ENCODE peak calls at places on chromosomes 11 and 22, in five cellular contexts. One of them, this sample, is unnamed.

GRCh38 chr11:64744544-64745218 is 739 bp upstream of the RASGRP2 start:
- DNase-seq in HFF-Myc: no peak
- DNase-seq in NB4: peak; percentile 73
- DNase-seq in BJ: no peak
- DNase-seq in AG09309: no peak
- DNase-seq in this sample: peak; percentile 87

GRCh38 chr11:69899957-69900821 is 81.0 kb upstream of the FGF3 start:
- DNase-seq in BJ: no peak
- DNase-seq in HFF-Myc: no peak
- DNase-seq in AG09309: no peak
- DNase-seq in NB4: no peak
- DNase-seq in this sample: no peak

GRCh38 chr22:47168900-47169800 is 406.7 kb downstream of the TBC1D22A start:
- DNase-seq in BJ: no peak
- DNase-seq in HFF-Myc: no peak
- DNase-seq in NB4: peak; percentile 55
- DNase-seq in AG09309: no peak
- DNase-seq in this sample: no peak

GRCh38 chr22:35638408-35638807 is 9.8 kb upstream of the APOL6 start:
- DNase-seq in BJ: peak; percentile 85
- DNase-seq in NB4: no peak
- DNase-seq in AG09309: peak; percentile 66
- DNase-seq in HFF-Myc: peak; percentile 84
- DNase-seq in this sample: no peak

GRCh38 chr22:45770506-45770905 is 98.9 kb downstream of the ATXN10 start:
- DNase-seq in NB4: no peak
- DNase-seq in HFF-Myc: no peak
- DNase-seq in BJ: no peak
- DNase-seq in AG09309: no peak
- DNase-seq in this sample: no peak

GRCh38 chr11:45273509-45273908 is 12.6 kb downstream of the SYT13 start:
- DNase-seq in NB4: no peak
- DNase-seq in HFF-Myc: no peak
- DNase-seq in AG09309: no peak
- DNase-seq in BJ: no peak
- DNase-seq in this sample: no peak

GRCh38 chr11:33375688-33376311 is 118.6 kb downstream of the HIPK3 start:
- DNase-seq in AG09309: no peak
- DNase-seq in NB4: no peak
- DNase-seq in BJ: no peak
- DNase-seq in HFF-Myc: no peak
- DNase-seq in this sample: peak; percentile 54

GRCh38 chr11:95398437-95399112 is 167.6 kb upstream of the SESN3 start:
- DNase-seq in AG09309: no peak
- DNase-seq in HFF-Myc: no peak
- DNase-seq in BJ: no peak
- DNase-seq in NB4: peak; percentile 45
- DNase-seq in this sample: no peak

GRCh38 chr11:35765211-35765610 is 102.6 kb downstream of the TRIM44 start:
- DNase-seq in NB4: no peak
- DNase-seq in AG09309: no peak
- DNase-seq in HFF-Myc: no peak
- DNase-seq in BJ: no peak
- DNase-seq in this sample: no peak

GRCh38 chr22:24845036-24845918 is 39.3 kb downstream of the SGSM1 start:
- DNase-seq in NB4: peak; percentile 60
- DNase-seq in BJ: peak; percentile 4
- DNase-seq in AG09309: no peak
- DNase-seq in HFF-Myc: no peak
- DNase-seq in this sample: no peak

GRCh38 chr22:43345761-43346261 is 2.6 kb upstream of the SCUBE1 start:
- DNase-seq in HFF-Myc: no peak
- DNase-seq in NB4: peak; percentile 85
- DNase-seq in BJ: no peak
- DNase-seq in AG09309: no peak
- DNase-seq in this sample: peak; percentile 62

GRCh38 chr11:19370100-19370861 is 129.5 kb upstream of the E2F8 start:
- DNase-seq in HFF-Myc: no peak
- DNase-seq in NB4: peak; percentile 51
- DNase-seq in AG09309: no peak
- DNase-seq in BJ: no peak
- DNase-seq in this sample: no peak

GRCh38 chr11:121112498-121113455 is 11.7 kb downstream of the TECTA start:
- DNase-seq in NB4: peak; percentile 69
- DNase-seq in HFF-Myc: peak; percentile 40
- DNase-seq in AG09309: peak; percentile 37
- DNase-seq in BJ: no peak
- DNase-seq in this sample: peak; percentile 73

GRCh38 chr22:35868938-35869337 is 151.3 kb downstream of the APOL5 start:
- DNase-seq in NB4: no peak
- DNase-seq in HFF-Myc: no peak
- DNase-seq in AG09309: no peak
- DNase-seq in BJ: no peak
- DNase-seq in this sample: no peak

GRCh38 chr11:77322506-77322905 is 21.0 kb upstream of the GDPD4 start:
- DNase-seq in NB4: no peak
- DNase-seq in HFF-Myc: no peak
- DNase-seq in BJ: peak; percentile 78
- DNase-seq in AG09309: peak; percentile 38
- DNase-seq in this sample: no peak

GRCh38 chr22:30036656-30037055 is 43.6 kb upstream of the HORMAD2 start:
- DNase-seq in NB4: no peak
- DNase-seq in AG09309: no peak
- DNase-seq in HFF-Myc: no peak
- DNase-seq in BJ: no peak
- DNase-seq in this sample: no peak

GRCh38 chr22:25878933-25879332 is 136.9 kb downstream of the MYO18B start:
- DNase-seq in NB4: no peak
- DNase-seq in BJ: no peak
- DNase-seq in HFF-Myc: no peak
- DNase-seq in AG09309: no peak
- DNase-seq in this sample: no peak

GRCh38 chr22:25882366-25882765 is 140.4 kb downstream of the MYO18B start:
- DNase-seq in HFF-Myc: no peak
- DNase-seq in BJ: no peak
- DNase-seq in NB4: no peak
- DNase-seq in AG09309: no peak
- DNase-seq in this sample: no peak

GRCh38 chr22:25881353-25881752 is 139.4 kb downstream of the MYO18B start:
- DNase-seq in BJ: no peak
- DNase-seq in AG09309: no peak
- DNase-seq in NB4: no peak
- DNase-seq in HFF-Myc: no peak
- DNase-seq in this sample: no peak

GRCh38 chr22:25884121-25884520 is 142.1 kb downstream of the MYO18B start:
- DNase-seq in NB4: no peak
- DNase-seq in HFF-Myc: no peak
- DNase-seq in BJ: no peak
- DNase-seq in AG09309: no peak
- DNase-seq in this sample: no peak

GRCh38 chr22:25880524-25880923 is 138.5 kb downstream of the MYO18B start:
- DNase-seq in NB4: no peak
- DNase-seq in AG09309: no peak
- DNase-seq in HFF-Myc: no peak
- DNase-seq in BJ: no peak
- DNase-seq in this sample: peak; percentile 27
- TF ChIP-seq CTCF in NB4: no peak
- TF ChIP-seq CTCF in AG09309: no peak
- TF ChIP-seq CTCF in HFF-Myc: no peak
- TF ChIP-seq CTCF in BJ: no peak
- TF ChIP-seq CTCF in this sample: peak; percentile 43

GRCh38 chr11:111835665-111836064 is 35.7 kb downstream of the ALG9 start:
- DNase-seq in BJ: no peak
- DNase-seq in NB4: no peak
- DNase-seq in AG09309: no peak
- DNase-seq in HFF-Myc: no peak
- DNase-seq in this sample: no peak

GRCh38 chr11:111836766-111837165 is 34.6 kb downstream of the ALG9 start:
- DNase-seq in BJ: no peak
- DNase-seq in AG09309: no peak
- DNase-seq in HFF-Myc: no peak
- DNase-seq in NB4: no peak
- DNase-seq in this sample: peak; percentile 27

GRCh38 chr11:111834432-111835163 is 36.8 kb downstream of the ALG9 start:
- DNase-seq in AG09309: no peak
- DNase-seq in BJ: no peak
- DNase-seq in HFF-Myc: peak; percentile 41
- DNase-seq in NB4: no peak
- DNase-seq in this sample: no peak

GRCh38 chr11:111836162-111836561 is 35.2 kb downstream of the ALG9 start:
- DNase-seq in HFF-Myc: no peak
- DNase-seq in BJ: no peak
- DNase-seq in AG09309: no peak
- DNase-seq in NB4: no peak
- DNase-seq in this sample: no peak

DNA sequence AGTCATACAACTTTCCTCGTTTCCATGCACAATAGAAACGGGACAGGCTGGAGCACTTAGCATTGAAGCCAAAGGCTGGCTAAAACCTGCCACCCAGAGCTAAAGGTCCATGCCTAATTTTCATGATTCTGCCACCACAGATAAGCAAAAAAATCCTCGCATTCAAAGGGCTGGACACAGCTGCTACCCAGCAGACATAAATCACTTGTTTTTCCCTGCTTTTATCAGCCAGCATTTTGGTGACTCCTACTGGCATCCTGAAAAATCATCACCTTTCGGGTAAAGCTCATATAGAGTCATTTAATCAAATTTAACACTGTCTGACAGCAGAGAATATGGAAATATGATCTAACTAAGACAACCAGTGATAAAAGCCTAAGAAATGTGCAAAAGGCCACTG is 37.9 kb downstream of the ALG9 start:
- DNase-seq in BJ: no peak
- DNase-seq in HFF-Myc: no peak
- DNase-seq in NB4: no peak
- DNase-seq in AG09309: no peak
- DNase-seq in this sample: no peak
- TF ChIP-seq CTCF in BJ: no peak
- TF ChIP-seq CTCF in HFF-Myc: peak; percentile 17
- TF ChIP-seq CTCF in NB4: no peak
- TF ChIP-seq CTCF in AG09309: peak; percentile 20
- TF ChIP-seq CTCF in this sample: no peak

DNA sequence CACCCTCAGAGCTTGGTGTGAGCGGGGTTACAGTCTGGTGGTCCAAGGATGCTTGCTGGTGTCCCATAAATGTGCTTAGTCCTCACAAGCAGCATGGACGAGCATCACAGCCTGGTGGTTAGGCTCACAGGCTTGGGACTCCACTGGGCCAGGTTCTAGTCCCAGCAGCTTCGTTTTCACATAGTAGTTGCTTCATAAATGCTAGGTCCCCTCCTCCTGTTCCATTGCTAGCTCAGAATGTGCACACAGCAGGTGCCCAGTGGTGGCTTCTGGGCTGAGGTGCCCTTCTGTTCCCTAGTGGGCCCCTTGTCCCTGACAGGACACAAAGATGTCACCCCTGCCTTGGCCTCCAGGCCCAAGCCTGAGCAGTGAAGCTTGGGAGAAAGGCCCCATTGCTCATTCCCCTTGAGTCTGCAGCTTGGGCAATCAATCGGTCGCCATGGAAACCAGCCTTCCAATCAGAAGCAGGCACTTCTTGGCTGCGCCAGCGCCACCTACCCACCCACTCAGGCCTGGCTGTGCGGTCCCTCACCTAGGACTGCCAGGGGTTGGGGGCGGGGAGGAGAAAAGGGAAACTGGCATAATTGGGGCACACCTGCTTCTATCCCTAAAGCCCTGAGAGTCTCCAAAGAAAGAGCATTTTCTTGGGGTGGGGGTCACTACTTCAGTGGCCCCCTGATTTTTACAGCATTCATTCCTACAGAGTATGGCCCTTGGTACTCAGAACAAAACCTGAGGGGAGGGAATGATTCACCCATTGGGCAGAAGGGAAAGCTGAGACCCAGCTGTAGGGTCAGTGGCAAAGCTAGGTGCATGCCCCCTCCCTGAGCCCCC is 48.1 kb downstream of the CYTH4 start:
- DNase-seq in AG09309: peak; percentile 72
- DNase-seq in BJ: no peak
- DNase-seq in HFF-Myc: peak; percentile 74
- DNase-seq in NB4: peak; percentile 89
- DNase-seq in this sample: peak; percentile 68
- TF ChIP-seq CTCF in AG09309: peak; percentile 13
- TF ChIP-seq CTCF in BJ: peak; percentile 23
- TF ChIP-seq CTCF in HFF-Myc: peak; percentile 27
- TF ChIP-seq CTCF in NB4: peak; percentile 29
- TF ChIP-seq CTCF in this sample: peak; percentile 18

DNA sequence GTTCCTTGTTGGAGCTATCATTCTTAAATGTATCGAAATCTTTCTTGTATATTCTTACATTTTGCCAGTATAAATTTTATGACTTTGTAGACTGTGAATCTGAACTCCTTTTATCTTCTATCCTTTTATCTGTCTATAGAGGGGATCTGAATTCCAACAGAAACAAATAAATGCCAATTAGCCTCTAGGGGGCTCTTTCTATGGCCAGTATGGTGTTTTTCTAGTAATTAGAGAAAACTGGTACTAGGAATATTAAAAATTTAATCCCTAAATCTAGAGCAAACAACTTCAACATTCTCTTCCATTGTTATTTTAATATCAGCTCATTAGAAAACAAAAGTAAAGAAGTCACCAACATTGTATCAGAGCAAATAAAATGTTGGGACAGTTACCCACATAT is 21.5 kb upstream of the CAT start:
- DNase-seq in HFF-Myc: no peak
- DNase-seq in NB4: no peak
- DNase-seq in BJ: no peak
- DNase-seq in AG09309: no peak
- DNase-seq in this sample: no peak
- TF ChIP-seq CTCF in HFF-Myc: peak; percentile 18
- TF ChIP-seq CTCF in NB4: peak; percentile 3
- TF ChIP-seq CTCF in BJ: no peak
- TF ChIP-seq CTCF in AG09309: no peak
- TF ChIP-seq CTCF in this sample: no peak

GRCh38 chr22:16131918-16132317 is 442.1 kb downstream of the POTEH start:
- DNase-seq in BJ: no peak
- DNase-seq in NB4: no peak
- DNase-seq in AG09309: no peak
- DNase-seq in HFF-Myc: no peak
- DNase-seq in this sample: no peak
- TF ChIP-seq CTCF in BJ: no peak
- TF ChIP-seq CTCF in NB4: no peak
- TF ChIP-seq CTCF in AG09309: no peak
- TF ChIP-seq CTCF in HFF-Myc: no peak
- TF ChIP-seq CTCF in this sample: no peak

This sample was measured in GM13977.